ENCODE peak calls at places on chromosomes 12 and 14, in nine cellular contexts. S, U, T, K, A, Y, G, N and C are unnamed samples.

GRCh38 chr12:5268424-5269210 is 163.3 kb upstream of the NTF3 start:
- DNase-seq in T (no peak), S (no peak), Y (no peak), G (no peak), K (no peak), U (no peak), A (no peak), N (no peak), C (no peak)

GRCh38 chr14:104546591-104547309 is 32.8 kb upstream of the C14orf180 start:
- DNase-seq in A (no peak), N (no peak), G (no peak), K (no peak), T (peak), Y (no peak), U (no peak), S (no peak), C (no peak)

GRCh38 chr14:105978618-105979295 is 452.4 kb downstream of the TMEM121 start:
- DNase-seq in U (no peak), S (no peak), K (no peak), N (no peak), A (no peak), T (no peak), G (no peak), Y (no peak), C (no peak)

GRCh38 chr14:78644824-78645559 is 474.8 kb downstream of the NRXN3 start:
- DNase-seq in S (no peak), T (no peak), Y (no peak), N (no peak), G (no peak), K (no peak), A (no peak), U (no peak), C (no peak)

GRCh38 chr12:124524231-124524925 is 43.0 kb downstream of the NCOR2 start:
- DNase-seq in U (peak), N (no peak), G (no peak), A (peak), T (no peak), S (peak), K (no peak), Y (no peak), C (peak)

GRCh38 chr14:77859934-77860570 is 60.1 kb downstream of the ADCK1 start:
- DNase-seq in K (no peak), N (no peak), U (no peak), S (no peak), G (no peak), T (no peak), A (no peak), Y (no peak), C (no peak)

GRCh38 chr14:94987409-94987808 is 169.9 kb downstream of the DICER1 start:
- DNase-seq in Y (no peak), N (no peak), S (no peak), A (no peak), K (no peak), U (no peak), G (no peak), T (no peak), C (no peak)

GRCh38 chr14:64388533-64389243 is 535 bp downstream of the MTHFD1 start:
- DNase-seq in G (no peak), U (no peak), T (peak), N (no peak), A (peak), Y (no peak), S (peak), K (no peak), C (no peak)

GRCh38 chr14:75837151-75837787 is 144.5 kb downstream of the TGFB3 start:
- DNase-seq in A (no peak), S (no peak), N (no peak), T (no peak), K (no peak), U (no peak), G (no peak), Y (no peak), C (no peak)

GRCh38 chr12:27541031-27541719 is 17.2 kb downstream of the PPFIBP1 start:
- DNase-seq in T (no peak), S (peak), Y (no peak), N (no peak), G (no peak), K (no peak), A (no peak), U (no peak), C (no peak)

GRCh38 chr14:93967637-93968250 is 8.6 kb downstream of the ASB2 start:
- DNase-seq in Y (no peak), A (no peak), G (no peak), N (no peak), T (no peak), U (no peak), K (no peak), S (no peak), C (no peak)

GRCh38 chr12:79776111-79776510 is 85.3 kb upstream of the PAWR start:
- DNase-seq in K (no peak), Y (no peak), G (no peak), S (peak), U (peak), A (peak), N (no peak), T (no peak), C (no peak)

GRCh38 chr12:105228494-105228893 is 7.5 kb downstream of the APPL2 start:
- DNase-seq in A (peak), N (no peak), T (no peak), G (no peak), K (no peak), U (peak), Y (no peak), S (peak), C (no peak)

GRCh38 chr14:74324945-74325361 is 22.2 kb upstream of the ABCD4 start:
- DNase-seq in N (no peak), A (peak), G (no peak), Y (no peak), T (no peak), U (peak), K (no peak), S (peak), C (no peak)

GRCh38 chr12:67853204-67853603 is 136.0 kb upstream of the IFNG-AS1 start:
- DNase-seq in Y (no peak), U (no peak), K (no peak), T (no peak), N (no peak), S (no peak), A (peak), G (no peak), C (no peak)

GRCh38 chr12:561908-562593 is 101.2 kb downstream of the NINJ2 start:
- DNase-seq in A (no peak), Y (no peak), N (peak), G (no peak), T (peak), K (peak), U (no peak), S (no peak), C (no peak)

GRCh38 chr14:26867171-26867757 is 269.4 kb upstream of the NOVA1 start:
- DNase-seq in G (peak), S (peak), U (no peak), N (peak), K (no peak), Y (no peak), A (peak), T (no peak), C (no peak)

GRCh38 chr12:127485528-127485927 is 781.4 kb upstream of the TMEM132C start:
- DNase-seq in S (peak), U (no peak), T (no peak), G (peak), N (peak), K (no peak), Y (no peak), A (peak), C (peak)

GRCh38 chr12:101616027-101616494 is 21.3 kb downstream of the MYBPC1 start:
- DNase-seq in U (peak), N (no peak), Y (no peak), T (no peak), G (no peak), A (no peak), S (peak), K (no peak), C (no peak)

GRCh38 chr14:78022059-78022458 is 148.1 kb upstream of the NRXN3 start:
- DNase-seq in N (peak), Y (peak), K (no peak), A (peak), U (peak), G (no peak), S (peak), T (peak), C (no peak)

GRCh38 chr12:98137278-98137677 is 378.1 kb upstream of the TMPO start:
- DNase-seq in T (no peak), U (no peak), G (no peak), N (no peak), A (no peak), S (no peak), Y (peak), K (no peak), C (no peak)

GRCh38 chr12:109732321-109733305 is 19.0 kb downstream of the FAM222A start:
- DNase-seq in U (no peak), A (no peak), N (no peak), G (no peak), S (no peak), T (peak), Y (no peak), K (no peak), C (no peak)

GRCh38 chr12:80031229-80031628 is 68.1 kb upstream of the OTOGL start:
- DNase-seq in A (no peak), Y (no peak), U (no peak), K (no peak), N (no peak), T (no peak), G (no peak), S (no peak), C (no peak)

GRCh38 chr12:126685636-126686035 is 1581.3 kb upstream of the TMEM132C start:
- DNase-seq in Y (no peak), T (no peak), N (no peak), U (no peak), S (no peak), G (no peak), A (peak), K (no peak), C (no peak)

GRCh38 chr12:17381211-17381610 is 708.8 kb downstream of the RERGL start:
- DNase-seq in A (no peak), T (no peak), S (peak), N (no peak), U (no peak), G (no peak), Y (no peak), K (no peak), C (no peak)

GRCh38 chr12:3398196-3398789 is 92.7 kb upstream of the PRMT8 start:
- DNase-seq in K (no peak), S (peak), Y (peak), G (peak), T (no peak), N (no peak), A (no peak), U (no peak), C (no peak)

GRCh38 chr12:89353823-89354629 is 1.7 kb upstream of the DUSP6 start:
- DNase-seq in K (peak), N (peak), A (peak), U (peak), Y (no peak), T (peak), G (no peak), S (peak), C (no peak)
- H3K4me3 ChIP-seq in K (peak), N (peak), A (peak), U (peak), Y (peak), T (peak), G (peak), S (peak), C (peak)

DNA sequence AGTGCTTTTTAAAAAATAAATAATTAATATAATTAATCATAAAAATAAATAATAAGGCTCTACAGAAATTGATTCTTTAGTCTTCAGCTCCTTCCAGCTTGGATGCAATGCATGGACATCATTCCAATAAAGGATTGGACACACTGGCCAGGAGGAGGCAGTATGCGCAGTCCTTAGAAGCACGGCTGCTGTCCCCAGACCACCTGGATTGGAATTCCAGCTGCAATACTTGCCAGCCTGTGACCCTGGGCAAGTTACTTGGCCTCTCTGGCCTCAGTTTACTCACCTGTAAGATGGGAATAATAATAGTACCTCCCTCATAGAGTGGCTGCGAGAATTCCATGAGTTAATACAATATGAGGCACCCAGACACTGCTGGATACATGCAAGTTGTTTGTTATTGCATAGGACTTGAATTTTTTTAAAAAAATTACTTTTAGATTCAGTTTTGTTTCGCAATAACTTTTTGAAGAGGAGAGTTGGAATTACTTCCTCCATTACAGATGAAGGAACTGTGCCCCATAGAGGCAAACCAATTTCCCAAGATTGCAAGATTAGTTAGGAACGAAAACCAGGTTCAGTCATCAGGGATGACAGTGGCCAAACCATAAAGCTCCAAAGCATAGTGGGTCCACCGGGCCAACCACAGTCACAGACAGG is 12.2 kb downstream of the RPH3A start:
- DNase-seq in K (no peak), T (no peak), G (no peak), U (no peak), Y (no peak), N (no peak), S (no peak), A (no peak), C (no peak)
- TF ChIP-seq CTCF in K (no peak), T (no peak), G (peak), U (no peak), Y (no peak), N (no peak), S (no peak), A (no peak), C (no peak)

GRCh38 chr14:49692191-49692757 is 646 bp upstream of the KLHDC1 start:
- DNase-seq in Y (no peak), T (no peak), U (no peak), N (no peak), A (no peak), G (no peak), K (no peak), S (no peak), C (no peak)
- H3K4me3 ChIP-seq in Y (peak), T (peak), U (peak), N (peak), A (peak), G (peak), K (peak), S (peak), C (peak)

GRCh38 chr12:26370098-26370497 is 174.7 kb downstream of the SSPN start:
- DNase-seq in U (no peak), G (no peak), Y (no peak), N (peak), K (no peak), A (no peak), T (no peak), S (no peak), C (no peak)
- TF ChIP-seq CTCF in U (no peak), G (no peak), Y (no peak), N (peak), K (no peak), A (no peak), T (no peak), S (no peak), C (no peak)

GRCh38 chr12:12924169-12924568 is 27.8 kb downstream of the GPRC5D start:
- DNase-seq in N (no peak), T (no peak), G (no peak), S (no peak), U (no peak), Y (no peak), A (no peak), K (no peak), C (no peak)

GRCh38 chr12:12922978-12923377 is 29.0 kb downstream of the GPRC5D start:
- DNase-seq in U (no peak), G (no peak), A (no peak), S (no peak), Y (no peak), K (no peak), N (no peak), T (no peak), C (no peak)

GRCh38 chr12:12927211-12928079 is 24.5 kb downstream of the GPRC5D start:
- DNase-seq in Y (no peak), N (no peak), A (no peak), K (no peak), G (no peak), T (peak), U (peak), S (peak), C (peak)

GRCh38 chr12:12926571-12927071 is 25.3 kb downstream of the GPRC5D start:
- DNase-seq in A (peak), T (no peak), K (no peak), G (no peak), S (peak), Y (no peak), N (no peak), U (no peak), C (no peak)

GRCh38 chr12:12925383-12925782 is 26.6 kb downstream of the GPRC5D start:
- DNase-seq in Y (no peak), U (no peak), S (no peak), G (no peak), A (no peak), K (no peak), N (no peak), T (no peak), C (no peak)
- H3K4me3 ChIP-seq in Y (no peak), U (no peak), S (no peak), G (no peak), A (no peak), K (no peak), N (no peak), T (no peak), C (no peak)

GRCh38 chr12:122306407-122306806 is 40.1 kb upstream of the VPS33A start:
- DNase-seq in U (no peak), S (no peak), T (no peak), N (no peak), K (no peak), A (no peak), Y (no peak), G (no peak), C (no peak)
- TF ChIP-seq CTCF in U (no peak), S (no peak), T (no peak), N (no peak), K (no peak), A (no peak), Y (peak), G (no peak), C (no peak)

GRCh38 chr12:14403293-14403692 is 37.8 kb downstream of the ATF7IP start:
- DNase-seq in U (no peak), S (no peak), G (no peak), K (no peak), Y (no peak), T (no peak), N (no peak), A (no peak), C (no peak)

GRCh38 chr12:14399871-14400270 is 34.4 kb downstream of the ATF7IP start:
- DNase-seq in N (no peak), U (peak), T (no peak), A (peak), G (peak), Y (no peak), S (peak), K (no peak), C (no peak)

GRCh38 chr12:14402697-14403096 is 37.2 kb downstream of the ATF7IP start:
- DNase-seq in Y (no peak), N (no peak), A (no peak), G (no peak), K (no peak), S (no peak), U (no peak), T (no peak), C (no peak)

GRCh38 chr12:14403711-14404164 is 38.3 kb downstream of the ATF7IP start:
- DNase-seq in A (peak), G (peak), Y (no peak), K (no peak), U (peak), T (no peak), S (peak), N (peak), C (no peak)

DNA sequence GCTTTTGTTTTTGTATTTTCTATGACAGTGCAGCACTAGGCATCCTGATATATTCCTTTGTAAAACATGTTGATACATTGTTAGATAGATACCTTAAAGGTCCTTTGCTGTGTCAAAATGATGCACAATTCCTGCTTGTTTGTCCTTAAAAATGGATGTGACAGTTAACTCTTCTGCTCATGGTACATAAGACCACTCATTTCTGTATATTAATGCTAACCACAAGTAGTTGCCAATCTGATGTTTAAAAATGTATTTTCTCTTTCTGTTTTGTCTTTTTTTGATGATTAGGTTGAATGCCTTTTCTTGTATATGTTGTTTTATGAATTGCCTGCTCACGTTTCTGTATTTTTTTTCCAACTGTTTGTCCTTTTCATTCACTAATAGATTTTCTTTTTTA is 35.1 kb downstream of the ATF7IP start:
- DNase-seq in Y (no peak), G (no peak), S (no peak), T (no peak), A (no peak), N (no peak), U (no peak), K (no peak), C (no peak)
- H3K4me3 ChIP-seq in Y (no peak), G (no peak), S (no peak), T (no peak), A (no peak), N (no peak), U (no peak), K (no peak), C (no peak)

DNA sequence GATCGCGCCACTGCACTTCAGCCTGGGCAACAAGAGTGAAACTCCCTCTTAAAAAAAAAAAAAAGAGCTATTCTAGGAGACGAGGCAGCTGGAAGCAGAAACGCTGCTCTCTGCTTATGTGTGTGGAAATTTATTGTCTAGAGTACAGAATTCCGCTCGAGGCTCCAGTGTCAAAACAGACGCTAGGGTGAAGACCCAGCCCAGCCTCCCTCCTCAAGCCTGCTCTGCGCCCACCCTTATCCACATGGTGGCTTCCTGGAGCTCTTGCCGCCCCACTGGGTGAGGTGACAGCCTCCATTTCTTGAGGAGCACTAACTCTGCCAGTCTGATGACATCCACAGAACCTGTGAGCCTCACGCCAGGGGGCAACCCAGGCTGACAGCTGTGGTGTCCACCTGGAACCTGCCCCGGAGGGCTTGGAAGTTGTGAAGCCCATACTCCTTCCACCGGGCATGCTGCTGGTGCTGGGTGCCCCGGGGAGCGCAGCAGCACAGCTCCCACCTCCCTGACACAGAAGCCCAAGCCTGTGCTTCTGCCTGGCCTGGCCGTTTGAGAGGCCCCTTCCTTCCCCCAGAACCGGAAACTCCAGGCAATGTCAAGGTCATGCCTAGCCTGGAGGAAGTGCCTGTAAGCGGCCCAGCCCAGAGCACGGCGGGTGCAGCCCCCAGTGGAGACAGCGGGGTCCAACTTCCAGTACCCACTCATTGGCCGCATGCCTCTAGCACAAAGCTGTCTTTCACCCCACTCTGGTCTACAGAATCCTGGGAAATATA is 49.4 kb upstream of the DLK1 start:
- DNase-seq in T (no peak), K (no peak), U (no peak), Y (no peak), S (no peak), G (no peak), A (no peak), N (no peak), C (no peak)
- TF ChIP-seq CTCF in T (no peak), K (no peak), U (no peak), Y (no peak), S (no peak), G (no peak), A (no peak), N (no peak), C (no peak)

GRCh38 chr12:56468216-56469006 is at the start of gene SPRYD4:
- DNase-seq in Y (peak), A (peak), N (peak), U (peak), G (peak), T (peak), S (peak), K (peak), C (peak)
- H3K4me3 ChIP-seq in Y (peak), A (peak), N (peak), U (peak), G (peak), T (peak), S (peak), K (peak), C (peak)